ENCODE peak calls at places on chromosomes 7 and 10, in eight cellular contexts. L is fibroblast of lung, Y is K562, S is left ventricle myocardium inferior, A is DND-41, T is OCI-LY7, J is colonic mucosa, V is IMR-90. W is an unnamed sample. For H3K4me1, the result is how much of the 10 kb centered on the place peaks cover.

GRCh38 chr10:7541137-7542087 is 125.4 kb downstream of the ITIH5 start:
- DNase-seq in L (peak), Y (no peak), S (peak), A (no peak), T (no peak), J (peak), V (peak), W (no peak)

GRCh38 chr10:133238066-133238804 is 580 bp downstream of the VENTX start:
- DNase-seq in L (no peak), Y (no peak), S (no peak), A (no peak), T (no peak), J (no peak), V (no peak), W (no peak)

GRCh38 chr10:32377458-32378370 is 30.8 kb upstream of the EPC1 start:
- DNase-seq in L (peak), Y (peak), S (no peak), A (peak), T (peak), J (no peak), V (peak), W (no peak)

GRCh38 chr7:1246170-1246870 is 13.6 kb downstream of the UNCX start:
- DNase-seq in L (no peak), Y (no peak), S (no peak), A (no peak), T (no peak), J (no peak), V (no peak), W (no peak)

GRCh38 chr7:44046321-44047061 is 2.0 kb downstream of the DBNL start:
- DNase-seq in L (no peak), Y (no peak), S (peak), A (no peak), T (peak), J (no peak), V (no peak), W (no peak)

GRCh38 chr10:104327745-104328635 is 10.3 kb downstream of the ITPRIP start:
- DNase-seq in L (peak), Y (no peak), S (no peak), A (peak), T (no peak), J (no peak), V (peak), W (no peak)

GRCh38 chr7:158567153-158567603 is 20.4 kb downstream of the PTPRN2 start:
- DNase-seq in L (no peak), Y (no peak), S (no peak), A (no peak), T (no peak), J (no peak), V (no peak), W (no peak)

GRCh38 chr7:99036531-99037175 is 107.3 kb downstream of the SMURF1 start:
- DNase-seq in L (peak), Y (peak), S (no peak), A (peak), T (peak), J (no peak), V (peak), W (peak)

GRCh38 chr7:87877641-87878040 is 1.3 kb downstream of the DBF4 start:
- DNase-seq in L (no peak), Y (no peak), S (no peak), A (no peak), T (no peak), J (no peak), V (no peak), W (no peak)

GRCh38 chr10:30811665-30812017 is 182.1 kb upstream of the LYZL2 start:
- DNase-seq in L (no peak), Y (no peak), S (no peak), A (no peak), T (no peak), J (peak), V (no peak), W (no peak)

GRCh38 chr10:131681656-131682055 is 219.2 kb upstream of the PPP2R2D start:
- DNase-seq in L (no peak), Y (no peak), S (no peak), A (no peak), T (no peak), J (no peak), V (no peak), W (no peak)

GRCh38 chr10:73887038-73888015 is 13.0 kb upstream of the CAMK2G start:
- DNase-seq in L (peak), Y (no peak), S (peak), A (no peak), T (no peak), J (peak), V (peak), W (peak)
- H3K27ac ChIP-seq in L (peak), Y (no peak), S (peak), A (no peak), T (no peak), J (peak), V (peak), W (peak)

DNA sequence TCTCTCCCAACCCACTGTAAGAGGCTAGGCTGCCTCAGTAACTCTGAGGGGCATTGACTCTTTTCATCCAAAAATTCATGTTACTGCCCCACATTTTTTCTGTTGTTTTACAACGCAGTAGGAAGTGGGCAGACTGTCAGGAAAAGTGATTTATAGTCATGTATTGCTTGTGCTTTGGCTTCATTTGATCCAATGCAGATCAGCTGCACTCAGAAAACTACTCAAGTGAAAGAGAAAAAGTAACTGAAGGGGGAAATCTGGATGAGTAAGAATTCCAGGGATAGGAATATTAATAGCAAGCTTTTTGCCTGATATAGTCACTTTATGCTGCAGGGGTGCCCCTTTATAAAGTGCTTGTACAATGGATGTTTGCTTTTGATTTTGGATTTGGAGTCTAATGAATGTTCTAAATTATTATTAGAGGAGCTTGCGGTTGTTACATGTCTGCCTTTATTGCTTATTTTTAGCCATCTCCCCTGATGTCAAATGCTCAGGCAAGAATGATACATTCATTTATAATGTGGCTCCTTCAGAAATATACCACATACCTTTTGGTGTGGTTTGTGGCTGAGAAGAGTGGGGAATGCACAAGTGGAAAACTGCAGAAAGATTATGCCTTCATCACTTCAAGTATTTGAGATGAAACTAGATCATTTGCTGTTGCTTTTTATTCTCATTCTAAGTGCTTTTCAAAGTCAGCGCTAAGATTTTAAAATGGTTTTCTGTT is 86.1 kb downstream of the EGFR start:
- DNase-seq in L (peak), Y (no peak), S (no peak), A (no peak), T (no peak), J (no peak), V (no peak), W (no peak)
- H3K4me1 ChIP-seq in L (under half), Y (under half), S (under half), A (under half), T (under half), J (under half), V (under half), W (under half)

GRCh38 chr10:80182986-80183385 is 22.4 kb downstream of the ANXA11 start:
- DNase-seq in L (no peak), Y (no peak), S (no peak), A (no peak), T (no peak), J (no peak), V (no peak), W (no peak)
- H3K27ac ChIP-seq in L (no peak), Y (no peak), S (peak), A (no peak), T (no peak), J (no peak), V (no peak), W (no peak)

GRCh38 chr7:22343612-22344011 is 13.3 kb downstream of the RAPGEF5 start:
- DNase-seq in L (no peak), Y (no peak), S (no peak), A (no peak), T (no peak), J (no peak), V (no peak), W (no peak)

GRCh38 chr7:22338411-22338810 is 18.5 kb downstream of the RAPGEF5 start:
- DNase-seq in L (no peak), Y (no peak), S (no peak), A (no peak), T (no peak), J (no peak), V (no peak), W (no peak)

GRCh38 chr7:22343071-22343470 is 13.9 kb downstream of the RAPGEF5 start:
- DNase-seq in L (no peak), Y (no peak), S (no peak), A (no peak), T (no peak), J (no peak), V (no peak), W (no peak)

GRCh38 chr7:22338875-22339274 is 18.1 kb downstream of the RAPGEF5 start:
- DNase-seq in L (no peak), Y (no peak), S (no peak), A (no peak), T (no peak), J (no peak), V (no peak), W (no peak)

GRCh38 chr7:22339725-22340390 is 17.1 kb downstream of the RAPGEF5 start:
- DNase-seq in L (no peak), Y (no peak), S (no peak), A (no peak), T (peak), J (no peak), V (no peak), W (no peak)
- H3K4me1 ChIP-seq in L (under half), Y (under half), S (under half), A (under half), T (half or more), J (under half), V (under half), W (under half)